ENCODE peak calls at places on chromosome 10, in five cellular contexts. One of them, this sample, is unnamed.

GRCh38 chr10:9299966-9300365 is 1245.5 kb downstream of the GATA3 start:
- DNase-seq in mammary epithelial cell: peak; percentile 5
- DNase-seq in Calu3: no peak
- DNase-seq in cardiac muscle cell: no peak
- DNase-seq in left ventricle myocardium inferior: no peak
- DNase-seq in this sample: no peak

GRCh38 chr10:79390551-79391229 is 43.4 kb downstream of the PPIF start:
- DNase-seq in Calu3: no peak
- DNase-seq in cardiac muscle cell: peak; percentile 48
- DNase-seq in mammary epithelial cell: no peak
- DNase-seq in left ventricle myocardium inferior: peak; percentile 19
- DNase-seq in this sample: no peak

GRCh38 chr10:9311702-9312499 is 1257.4 kb downstream of the GATA3 start:
- DNase-seq in cardiac muscle cell: no peak
- DNase-seq in mammary epithelial cell: no peak
- DNase-seq in Calu3: no peak
- DNase-seq in left ventricle myocardium inferior: no peak
- DNase-seq in this sample: no peak

GRCh38 chr10:3065622-3066021 is 1.7 kb upstream of the PFKP start:
- DNase-seq in Calu3: no peak
- DNase-seq in cardiac muscle cell: no peak
- DNase-seq in left ventricle myocardium inferior: no peak
- DNase-seq in mammary epithelial cell: no peak
- DNase-seq in this sample: no peak

GRCh38 chr10:22550732-22551131 is 163.6 kb downstream of the PIP4K2A start:
- DNase-seq in Calu3: peak; percentile 61
- DNase-seq in mammary epithelial cell: no peak
- DNase-seq in cardiac muscle cell: peak; percentile 45
- DNase-seq in left ventricle myocardium inferior: peak; percentile 44
- DNase-seq in this sample: peak; percentile 52

GRCh38 chr10:9301148-9301547 is 1246.7 kb downstream of the GATA3 start:
- DNase-seq in left ventricle myocardium inferior: no peak
- DNase-seq in mammary epithelial cell: peak; percentile 4
- DNase-seq in Calu3: peak; percentile 6
- DNase-seq in cardiac muscle cell: no peak
- DNase-seq in this sample: no peak

GRCh38 chr10:29923416-29923970 is 135.9 kb downstream of the JCAD start:
- DNase-seq in left ventricle myocardium inferior: no peak
- DNase-seq in cardiac muscle cell: no peak
- DNase-seq in Calu3: no peak
- DNase-seq in mammary epithelial cell: no peak
- DNase-seq in this sample: no peak

GRCh38 chr10:132705173-132705572 is 80.8 kb downstream of the NKX6-2 start:
- DNase-seq in Calu3: no peak
- DNase-seq in cardiac muscle cell: no peak
- DNase-seq in left ventricle myocardium inferior: peak; percentile 12
- DNase-seq in mammary epithelial cell: no peak
- DNase-seq in this sample: no peak

GRCh38 chr10:99661370-99661749 is 2.1 kb downstream of the ENTPD7 start:
- DNase-seq in left ventricle myocardium inferior: no peak
- DNase-seq in Calu3: no peak
- DNase-seq in mammary epithelial cell: peak; percentile 94
- DNase-seq in cardiac muscle cell: peak; percentile 73
- DNase-seq in this sample: no peak

GRCh38 chr10:130479906-130480305 is 343.7 kb downstream of the GLRX3 start:
- DNase-seq in Calu3: no peak
- DNase-seq in mammary epithelial cell: no peak
- DNase-seq in cardiac muscle cell: no peak
- DNase-seq in left ventricle myocardium inferior: no peak
- DNase-seq in this sample: no peak

GRCh38 chr10:10911471-10911921 is 106.2 kb upstream of the CELF2 start:
- DNase-seq in cardiac muscle cell: peak; percentile 94
- DNase-seq in mammary epithelial cell: peak; percentile 77
- DNase-seq in left ventricle myocardium inferior: peak; percentile 60
- DNase-seq in Calu3: peak; percentile 22
- DNase-seq in this sample: no peak

GRCh38 chr10:86666538-86666937 is 1.8 kb upstream of the LDB3 start:
- DNase-seq in mammary epithelial cell: no peak
- DNase-seq in Calu3: no peak
- DNase-seq in cardiac muscle cell: no peak
- DNase-seq in left ventricle myocardium inferior: peak; percentile 76
- DNase-seq in this sample: no peak

GRCh38 chr10:3523309-3524050 is 261.5 kb downstream of the KLF6 start:
- DNase-seq in Calu3: no peak
- DNase-seq in mammary epithelial cell: no peak
- DNase-seq in left ventricle myocardium inferior: no peak
- DNase-seq in cardiac muscle cell: no peak
- DNase-seq in this sample: no peak

GRCh38 chr10:10584164-10584563 is 433.5 kb upstream of the CELF2 start:
- DNase-seq in cardiac muscle cell: no peak
- DNase-seq in left ventricle myocardium inferior: no peak
- DNase-seq in mammary epithelial cell: no peak
- DNase-seq in Calu3: no peak
- DNase-seq in this sample: no peak

GRCh38 chr10:132679217-132679595 is 106.7 kb downstream of the NKX6-2 start:
- DNase-seq in left ventricle myocardium inferior: no peak
- DNase-seq in mammary epithelial cell: no peak
- DNase-seq in cardiac muscle cell: no peak
- DNase-seq in Calu3: no peak
- DNase-seq in this sample: no peak

GRCh38 chr10:114044251-114045070 is 795 bp downstream of the ADRB1 start:
- DNase-seq in mammary epithelial cell: no peak
- DNase-seq in Calu3: no peak
- DNase-seq in left ventricle myocardium inferior: peak; percentile 45
- DNase-seq in cardiac muscle cell: no peak
- DNase-seq in this sample: peak; percentile 38

GRCh38 chr10:48231178-48231577 is 43.3 kb downstream of the FRMPD2 start:
- DNase-seq in left ventricle myocardium inferior: no peak
- DNase-seq in Calu3: no peak
- DNase-seq in mammary epithelial cell: peak; percentile 25
- DNase-seq in cardiac muscle cell: no peak
- DNase-seq in this sample: no peak

GRCh38 chr10:27558612-27559020 is 54.5 kb downstream of the RAB18 start:
- DNase-seq in cardiac muscle cell: peak; percentile 70
- DNase-seq in left ventricle myocardium inferior: peak; percentile 21
- DNase-seq in mammary epithelial cell: peak; percentile 40
- DNase-seq in Calu3: peak; percentile 59
- DNase-seq in this sample: peak; percentile 52

GRCh38 chr10:30151581-30152389 is 92.4 kb upstream of the JCAD start:
- DNase-seq in Calu3: peak; percentile 24
- DNase-seq in mammary epithelial cell: peak; percentile 94
- DNase-seq in left ventricle myocardium inferior: peak; percentile 22
- DNase-seq in cardiac muscle cell: peak; percentile 90
- DNase-seq in this sample: no peak

GRCh38 chr10:132628966-132629900 is 91.6 kb downstream of the INPP5A start:
- DNase-seq in cardiac muscle cell: no peak
- DNase-seq in Calu3: no peak
- DNase-seq in left ventricle myocardium inferior: peak; percentile 12
- DNase-seq in mammary epithelial cell: no peak
- DNase-seq in this sample: no peak

GRCh38 chr10:80473692-80474596 is 19.8 kb downstream of the TSPAN14 start:
- DNase-seq in cardiac muscle cell: no peak
- DNase-seq in left ventricle myocardium inferior: no peak
- DNase-seq in Calu3: no peak
- DNase-seq in mammary epithelial cell: peak; percentile 88
- DNase-seq in this sample: no peak

GRCh38 chr10:10787586-10787985 is 230.1 kb upstream of the CELF2 start:
- DNase-seq in Calu3: no peak
- DNase-seq in cardiac muscle cell: no peak
- DNase-seq in mammary epithelial cell: no peak
- DNase-seq in left ventricle myocardium inferior: no peak
- DNase-seq in this sample: no peak

GRCh38 chr10:85490431-85490830 is 876.2 kb downstream of the GRID1 start:
- DNase-seq in left ventricle myocardium inferior: no peak
- DNase-seq in Calu3: no peak
- DNase-seq in mammary epithelial cell: no peak
- DNase-seq in cardiac muscle cell: no peak
- DNase-seq in this sample: no peak

GRCh38 chr10:120421250-120421649 is 35.8 kb upstream of the PLPP4 start:
- DNase-seq in Calu3: no peak
- DNase-seq in left ventricle myocardium inferior: no peak
- DNase-seq in cardiac muscle cell: no peak
- DNase-seq in mammary epithelial cell: no peak
- DNase-seq in this sample: no peak

GRCh38 chr10:120420421-120420820 is 36.6 kb upstream of the PLPP4 start:
- DNase-seq in cardiac muscle cell: no peak
- DNase-seq in Calu3: no peak
- DNase-seq in left ventricle myocardium inferior: no peak
- DNase-seq in mammary epithelial cell: no peak
- DNase-seq in this sample: no peak

GRCh38 chr10:120424198-120424464 is 32.9 kb upstream of the PLPP4 start:
- DNase-seq in left ventricle myocardium inferior: no peak
- DNase-seq in Calu3: no peak
- DNase-seq in mammary epithelial cell: no peak
- DNase-seq in cardiac muscle cell: no peak
- DNase-seq in this sample: no peak

GRCh38 chr10:120423350-120424197 is 33.5 kb upstream of the PLPP4 start:
- DNase-seq in Calu3: peak; percentile 37
- DNase-seq in cardiac muscle cell: peak; percentile 64
- DNase-seq in left ventricle myocardium inferior: no peak
- DNase-seq in mammary epithelial cell: peak; percentile 61
- DNase-seq in this sample: peak; percentile 57

GRCh38 chr10:120422459-120422858 is 34.6 kb upstream of the PLPP4 start:
- DNase-seq in mammary epithelial cell: peak; percentile 73
- DNase-seq in left ventricle myocardium inferior: no peak
- DNase-seq in cardiac muscle cell: peak; percentile 66
- DNase-seq in Calu3: no peak
- DNase-seq in this sample: no peak
- TF ChIP-seq CTCF in mammary epithelial cell: no peak
- TF ChIP-seq CTCF in left ventricle myocardium inferior: no peak
- TF ChIP-seq CTCF in cardiac muscle cell: no peak
- TF ChIP-seq CTCF in Calu3: no peak
- TF ChIP-seq CTCF in this sample: no peak

GRCh38 chr10:61995093-61995492 is 93.6 kb downstream of the ARID5B start:
- DNase-seq in mammary epithelial cell: no peak
- DNase-seq in cardiac muscle cell: no peak
- DNase-seq in left ventricle myocardium inferior: no peak
- DNase-seq in Calu3: no peak
- DNase-seq in this sample: no peak

GRCh38 chr10:61992059-61992460 is 90.6 kb downstream of the ARID5B start:
- DNase-seq in cardiac muscle cell: peak; percentile 81
- DNase-seq in Calu3: no peak
- DNase-seq in mammary epithelial cell: no peak
- DNase-seq in left ventricle myocardium inferior: no peak
- DNase-seq in this sample: no peak

GRCh38 chr10:61992683-61993629 is 91.5 kb downstream of the ARID5B start:
- DNase-seq in mammary epithelial cell: peak; percentile 90
- DNase-seq in Calu3: peak; percentile 44
- DNase-seq in left ventricle myocardium inferior: peak; percentile 23
- DNase-seq in cardiac muscle cell: peak; percentile 97
- DNase-seq in this sample: no peak

GRCh38 chr10:61994404-61995031 is 93.0 kb downstream of the ARID5B start:
- DNase-seq in cardiac muscle cell: no peak
- DNase-seq in mammary epithelial cell: no peak
- DNase-seq in Calu3: peak; percentile 31
- DNase-seq in left ventricle myocardium inferior: no peak
- DNase-seq in this sample: no peak

GRCh38 chr10:61993676-61994401 is 92.3 kb downstream of the ARID5B start:
- DNase-seq in mammary epithelial cell: no peak
- DNase-seq in cardiac muscle cell: peak; percentile 58
- DNase-seq in Calu3: no peak
- DNase-seq in left ventricle myocardium inferior: no peak
- DNase-seq in this sample: no peak
- TF ChIP-seq CTCF in mammary epithelial cell: no peak
- TF ChIP-seq CTCF in cardiac muscle cell: no peak
- TF ChIP-seq CTCF in Calu3: no peak
- TF ChIP-seq CTCF in left ventricle myocardium inferior: no peak
- TF ChIP-seq CTCF in this sample: no peak

GRCh38 chr10:121927361-121927840 is 430 bp downstream of the ATE1 start:
- DNase-seq in left ventricle myocardium inferior: peak; percentile 60
- DNase-seq in mammary epithelial cell: peak; percentile 68
- DNase-seq in Calu3: peak; percentile 41
- DNase-seq in cardiac muscle cell: peak; percentile 50
- DNase-seq in this sample: peak; percentile 63
- TF ChIP-seq CTCF in left ventricle myocardium inferior: no peak
- TF ChIP-seq CTCF in mammary epithelial cell: no peak
- TF ChIP-seq CTCF in Calu3: no peak
- TF ChIP-seq CTCF in cardiac muscle cell: no peak
- TF ChIP-seq CTCF in this sample: no peak

GRCh38 chr10:15245530-15245929 is 77.0 kb upstream of the NMT2 start:
- DNase-seq in left ventricle myocardium inferior: no peak
- DNase-seq in Calu3: no peak
- DNase-seq in mammary epithelial cell: no peak
- DNase-seq in cardiac muscle cell: peak; percentile 26
- DNase-seq in this sample: no peak
- TF ChIP-seq CTCF in left ventricle myocardium inferior: peak; percentile 29
- TF ChIP-seq CTCF in Calu3: peak; percentile 31
- TF ChIP-seq CTCF in mammary epithelial cell: peak; percentile 28
- TF ChIP-seq CTCF in cardiac muscle cell: peak; percentile 43
- TF ChIP-seq CTCF in this sample: peak; percentile 38